ENCODE peak calls at places on chromosomes 11 and 22, in five cellular contexts. D, E, Y, Q and M are unnamed samples.

GRCh38 chr11:8871283-8871775 is 39.7 kb upstream of the AKIP1 start:
- DNase-seq in D (peak), E (peak), Y (no peak), Q (peak), M (no peak)

GRCh38 chr11:19374189-19374588 is 133.4 kb upstream of the E2F8 start:
- DNase-seq in D (no peak), E (no peak), Y (no peak), Q (peak), M (no peak)

GRCh38 chr11:85348945-85349344 is 278.2 kb downstream of the DLG2 start:
- DNase-seq in D (no peak), E (no peak), Y (no peak), Q (no peak), M (no peak)

GRCh38 chr11:117992136-117992535 is 5.9 kb downstream of the IL10RA start:
- DNase-seq in D (no peak), E (no peak), Y (no peak), Q (no peak), M (no peak)

GRCh38 chr11:17164361-17165246 is 43.2 kb downstream of the PIK3C2A start:
- DNase-seq in D (no peak), E (peak), Y (no peak), Q (no peak), M (no peak)

GRCh38 chr11:130473056-130473794 is 24.8 kb downstream of the ADAMTS15 start:
- DNase-seq in D (peak), E (no peak), Y (no peak), Q (no peak), M (peak)

GRCh38 chr11:76233936-76234703 is 27.8 kb upstream of the WNT11 start:
- DNase-seq in D (peak), E (peak), Y (no peak), Q (no peak), M (no peak)

GRCh38 chr11:134654161-134654915 is 242.3 kb upstream of the B3GAT1 start:
- DNase-seq in D (peak), E (no peak), Y (peak), Q (no peak), M (no peak)

GRCh38 chr11:115170133-115170815 is 333.9 kb downstream of the CADM1 start:
- DNase-seq in D (no peak), E (no peak), Y (no peak), Q (peak), M (no peak)

GRCh38 chr11:128733440-128734115 is 39.7 kb downstream of the FLI1 start:
- DNase-seq in D (no peak), E (no peak), Y (peak), Q (no peak), M (no peak)

GRCh38 chr22:46629291-46629690 is 9.1 kb downstream of the GRAMD4 start:
- DNase-seq in D (peak), E (no peak), Y (no peak), Q (no peak), M (no peak)

GRCh38 chr11:9651899-9652748 is 11.8 kb upstream of the SWAP70 start:
- DNase-seq in D (no peak), E (no peak), Y (no peak), Q (no peak), M (no peak)

GRCh38 chr11:11849127-11849746 is 7.5 kb downstream of the USP47 start:
- DNase-seq in D (no peak), E (peak), Y (peak), Q (peak), M (no peak)

GRCh38 chr11:133157180-133157579 is 375.1 kb downstream of the OPCML start:
- DNase-seq in D (no peak), E (no peak), Y (no peak), Q (no peak), M (no peak)

GRCh38 chr11:79400717-79401330 is 40.0 kb downstream of the TENM4 start:
- DNase-seq in D (peak), E (no peak), Y (no peak), Q (peak), M (no peak)

GRCh38 chr11:109784536-109784935 is 308.7 kb upstream of the ZC3H12C start:
- DNase-seq in D (no peak), E (no peak), Y (no peak), Q (no peak), M (no peak)

GRCh38 chr11:692824-693414 is 2.1 kb downstream of the DEAF1 start:
- DNase-seq in D (no peak), E (no peak), Y (peak), Q (no peak), M (no peak)

GRCh38 chr11:119672597-119672996 is 56.4 kb downstream of the NECTIN1 start:
- DNase-seq in D (no peak), E (no peak), Y (no peak), Q (no peak), M (no peak)

GRCh38 chr11:12159351-12160099 is 49.1 kb downstream of the MICAL2 start:
- DNase-seq in D (no peak), E (peak), Y (no peak), Q (peak), M (no peak)

GRCh38 chr11:23112987-23113886 is 253.0 kb upstream of the CCDC179 start:
- DNase-seq in D (no peak), E (no peak), Y (no peak), Q (peak), M (no peak)

GRCh38 chr22:26550498-26551033 is 38.3 kb upstream of the TFIP11 start:
- DNase-seq in D (no peak), E (no peak), Y (no peak), Q (no peak), M (no peak)

GRCh38 chr11:34653851-34654490 is 33.1 kb downstream of the EHF start:
- DNase-seq in D (peak), E (no peak), Y (no peak), Q (peak), M (no peak)

GRCh38 chr11:9922806-9923205 is 258.9 kb downstream of the SWAP70 start:
- DNase-seq in D (no peak), E (no peak), Y (no peak), Q (no peak), M (no peak)

GRCh38 chr11:69337211-69337721 is 43.3 kb downstream of the MYEOV start:
- DNase-seq in D (no peak), E (no peak), Y (peak), Q (no peak), M (no peak)

GRCh38 chr11:2521081-2521480 is 76.3 kb downstream of the KCNQ1 start:
- DNase-seq in D (peak), E (peak), Y (no peak), Q (no peak), M (no peak)

GRCh38 chr11:118928870-118929495 is 3.3 kb upstream of the BCL9L start:
- DNase-seq in D (peak), E (no peak), Y (no peak), Q (peak), M (no peak)

GRCh38 chr11:73380321-73380720 is 4.1 kb downstream of the RELT start:
- DNase-seq in D (no peak), E (no peak), Y (no peak), Q (no peak), M (no peak)

GRCh38 chr11:45395421-45395820 is 109.3 kb upstream of the SYT13 start:
- DNase-seq in D (no peak), E (no peak), Y (no peak), Q (no peak), M (no peak)

GRCh38 chr11:44426119-44426518 is 116.2 kb upstream of the ALX4 start:
- DNase-seq in D (no peak), E (no peak), Y (no peak), Q (no peak), M (no peak)

GRCh38 chr22:43510226-43511070 is 98.6 kb downstream of the MPPED1 start:
- DNase-seq in D (peak), E (no peak), Y (no peak), Q (no peak), M (no peak)

GRCh38 chr11:96335389-96335788 is 7.6 kb downstream of the MAML2 start:
- DNase-seq in D (no peak), E (no peak), Y (no peak), Q (no peak), M (no peak)

GRCh38 chr11:71182791-71183556 is 69.4 kb downstream of the SHANK2 start:
- DNase-seq in D (peak), E (no peak), Y (no peak), Q (no peak), M (no peak)

GRCh38 chr11:69648679-69649575 is 8.0 kb downstream of the CCND1 start:
- DNase-seq in D (peak), E (no peak), Y (no peak), Q (no peak), M (no peak)

GRCh38 chr11:11970556-11970955 is 37.9 kb downstream of the DKK3 start:
- DNase-seq in D (no peak), E (no peak), Y (no peak), Q (no peak), M (peak)

GRCh38 chr11:104127828-104128227 is 36.1 kb downstream of the PDGFD start:
- DNase-seq in D (no peak), E (no peak), Y (no peak), Q (no peak), M (no peak)

GRCh38 chr22:19941365-19942070 is at the start of the genes COMT and TXNRD2:
- DNase-seq in D (peak), E (peak), Y (peak), Q (peak), M (no peak)

GRCh38 chr22:20031732-20032406 is 11.0 kb downstream of the TANGO2 start:
- DNase-seq in D (no peak), E (no peak), Y (no peak), Q (no peak), M (no peak)

GRCh38 chr11:68031136-68031459 is 617 bp downstream of the NDUFS8 start:
- DNase-seq in D (no peak), E (no peak), Y (no peak), Q (no peak), M (no peak)

GRCh38 chr22:28604961-28605360 is 74.7 kb downstream of the TTC28 start:
- DNase-seq in D (no peak), E (no peak), Y (no peak), Q (no peak), M (no peak)

GRCh38 chr22:28607710-28608109 is 71.9 kb downstream of the TTC28 start:
- DNase-seq in D (no peak), E (no peak), Y (no peak), Q (no peak), M (no peak)

GRCh38 chr22:28601915-28602314 is 77.7 kb downstream of the TTC28 start:
- DNase-seq in D (no peak), E (no peak), Y (no peak), Q (no peak), M (no peak)

GRCh38 chr22:28608546-28608945 is 71.1 kb downstream of the TTC28 start:
- DNase-seq in D (no peak), E (no peak), Y (no peak), Q (no peak), M (no peak)

GRCh38 chr22:28605362-28605761 is 74.3 kb downstream of the TTC28 start:
- DNase-seq in D (no peak), E (no peak), Y (no peak), Q (no peak), M (no peak)
- H3K4me3 ChIP-seq in D (no peak), E (no peak), Y (no peak), Q (no peak), M (no peak)

DNA sequence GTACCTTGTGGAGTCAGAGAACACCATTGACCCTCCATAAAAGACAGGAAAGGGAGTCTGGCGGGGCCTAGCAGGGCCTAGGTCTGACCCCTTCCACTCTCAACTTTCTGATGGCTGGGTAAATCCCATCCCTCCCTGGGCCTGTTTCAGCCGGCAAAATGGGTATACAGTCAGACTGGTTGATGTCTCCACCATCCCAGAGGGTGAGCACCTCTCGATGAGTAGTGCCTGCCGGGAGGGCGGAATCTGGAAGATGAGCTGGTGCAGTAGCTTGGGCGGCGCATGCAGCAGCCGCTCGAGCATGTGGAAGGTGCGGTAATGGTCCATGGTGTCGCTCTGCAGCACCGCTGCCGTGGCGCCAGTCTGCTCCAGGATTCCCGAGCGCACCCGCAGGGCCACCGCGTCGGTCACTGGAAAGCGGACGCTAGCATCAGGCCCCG is 528 bp downstream of the FIBP start:
- DNase-seq in D (no peak), E (no peak), Y (no peak), Q (peak), M (no peak)
- H3K4me3 ChIP-seq in D (peak), E (peak), Y (peak), Q (peak), M (peak)

DNA sequence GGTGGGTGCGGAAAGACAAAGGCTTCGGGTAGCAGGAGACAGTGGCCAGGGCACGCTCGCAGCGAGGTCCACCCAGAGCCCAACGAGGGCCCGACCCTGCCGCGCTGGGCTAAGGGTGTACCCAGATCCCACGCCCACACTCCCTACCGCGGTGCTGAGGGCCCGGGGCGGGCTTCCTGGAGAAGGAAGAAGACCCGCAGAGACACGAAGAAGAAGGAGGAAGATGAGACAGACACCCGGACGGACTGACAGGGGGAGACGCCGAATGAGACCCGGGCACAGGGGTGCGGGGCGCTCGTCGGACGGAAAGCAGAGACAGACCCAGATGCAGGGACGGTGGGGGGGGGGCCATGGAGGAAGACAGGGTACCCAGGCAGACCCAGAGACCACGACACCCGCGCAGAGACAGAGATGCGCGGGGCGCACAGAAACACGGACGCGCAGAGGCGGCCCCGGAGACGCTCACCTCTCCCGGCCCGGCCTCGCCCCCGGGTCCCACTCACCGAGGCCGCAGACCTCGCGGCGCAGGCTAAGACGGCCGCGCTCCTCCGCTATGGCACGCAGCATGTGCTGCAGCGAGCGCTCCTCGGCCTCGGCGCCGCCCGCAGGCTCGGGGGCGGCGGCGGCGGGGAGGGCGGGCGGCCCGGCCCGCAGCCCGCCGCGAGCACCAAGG is 421 bp downstream of the KIAA0930 start:
- DNase-seq in D (no peak), E (peak), Y (no peak), Q (no peak), M (no peak)
- H3K4me3 ChIP-seq in D (peak), E (peak), Y (peak), Q (peak), M (peak)

GRCh38 chr22:39938509-39938908 is 21.7 kb upstream of the TMA7B start:
- DNase-seq in D (no peak), E (no peak), Y (no peak), Q (no peak), M (no peak)
- H3K4me3 ChIP-seq in D (no peak), E (no peak), Y (peak), Q (no peak), M (no peak)

GRCh38 chr22:50148166-50148500 is 22.4 kb upstream of the PANX2 start:
- DNase-seq in D (no peak), E (no peak), Y (no peak), Q (no peak), M (no peak)

GRCh38 chr22:50144005-50144614 is 26.4 kb upstream of the PANX2 start:
- DNase-seq in D (no peak), E (peak), Y (no peak), Q (no peak), M (no peak)

GRCh38 chr22:50143096-50143495 is 27.4 kb upstream of the PANX2 start:
- DNase-seq in D (no peak), E (peak), Y (no peak), Q (no peak), M (no peak)

GRCh38 chr22:50146440-50147228 is 23.9 kb upstream of the PANX2 start:
- DNase-seq in D (peak), E (peak), Y (no peak), Q (peak), M (no peak)

GRCh38 chr22:50145741-50146439 is 24.6 kb upstream of the PANX2 start:
- DNase-seq in D (peak), E (peak), Y (no peak), Q (no peak), M (no peak)
- H3K4me3 ChIP-seq in D (no peak), E (no peak), Y (no peak), Q (no peak), M (no peak)

GRCh38 chr11:122663056-122663740 is 7.7 kb downstream of the UBASH3B start:
- DNase-seq in D (no peak), E (no peak), Y (no peak), Q (no peak), M (no peak)
- H3K4me3 ChIP-seq in D (no peak), E (no peak), Y (no peak), Q (no peak), M (no peak)

DNA sequence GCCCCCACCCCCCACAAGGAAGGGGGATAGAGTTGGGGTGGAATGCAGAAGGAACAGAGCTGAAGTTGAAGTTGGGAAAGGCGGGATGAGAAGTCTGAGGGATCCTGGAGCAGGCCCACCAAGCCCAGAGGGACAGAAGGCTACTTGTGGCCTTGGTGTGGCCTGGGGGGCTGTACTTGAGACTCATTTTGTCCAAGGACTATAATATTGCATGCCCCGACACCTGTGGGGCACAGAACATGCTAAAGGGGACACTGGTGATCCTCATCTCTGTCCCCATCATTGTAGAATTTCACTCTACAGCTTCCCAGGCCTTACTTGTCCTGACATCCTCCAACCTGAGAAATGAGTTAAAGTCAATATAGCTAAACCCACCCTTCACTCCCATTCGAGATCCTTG is 1.3 kb downstream of the ESAM start:
- DNase-seq in D (no peak), E (no peak), Y (no peak), Q (no peak), M (peak)
- H3K4me3 ChIP-seq in D (peak), E (peak), Y (no peak), Q (no peak), M (peak)

GRCh38 chr11:6677018-6677417 is 6.1 kb downstream of the MRPL17 start:
- DNase-seq in D (no peak), E (no peak), Y (no peak), Q (no peak), M (no peak)

GRCh38 chr11:6682591-6682935 is 577 bp downstream of the MRPL17 start:
- DNase-seq in D (no peak), E (no peak), Y (no peak), Q (no peak), M (no peak)

GRCh38 chr11:6682936-6683861 is at the start of gene MRPL17:
- DNase-seq in D (peak), E (peak), Y (peak), Q (peak), M (peak)

GRCh38 chr11:6681949-6682348 is 1.2 kb downstream of the MRPL17 start:
- DNase-seq in D (no peak), E (no peak), Y (no peak), Q (no peak), M (no peak)

DNA sequence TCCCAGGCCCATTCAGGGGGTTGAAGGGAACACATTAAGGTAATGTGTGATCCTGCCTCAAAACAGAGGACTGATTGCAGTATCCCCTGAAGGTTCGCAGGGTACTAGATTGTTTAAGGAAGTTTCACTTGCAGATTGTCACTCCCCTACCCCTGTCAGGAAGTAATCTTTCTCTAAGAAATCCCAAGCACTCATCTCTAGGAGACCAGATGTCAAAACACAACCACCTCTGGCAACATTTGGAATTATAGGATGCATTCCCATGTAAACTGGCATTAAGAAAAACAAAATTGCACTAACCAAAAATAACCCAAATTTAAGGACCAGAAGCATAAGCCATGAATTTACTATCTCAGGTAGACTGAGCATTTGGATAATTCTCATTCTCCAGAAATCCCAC is 1.6 kb downstream of the MRPL17 start:
- DNase-seq in D (no peak), E (no peak), Y (no peak), Q (no peak), M (no peak)
- H3K4me3 ChIP-seq in D (no peak), E (no peak), Y (no peak), Q (peak), M (no peak)